ENCODE peak calls at places on chromosome 3, in five cellular contexts. Q, O, F, L and N are unnamed samples. For H3K9me3, the result is how much of the 10 kb centered on the place peaks cover.

GRCh38 chr3:190718691-190719090 is 143.8 kb downstream of the GMNC start:
- DNase-seq in O (no peak), Q (no peak), L (peak), F (peak), N (peak)

GRCh38 chr3:102510663-102511062 is 75.8 kb downstream of the ZPLD1 start:
- DNase-seq in L (no peak), Q (no peak), F (no peak), O (no peak), N (no peak)

GRCh38 chr3:128040041-128040440 is 12.2 kb upstream of the SEC61A1 start:
- DNase-seq in Q (no peak), F (no peak), O (no peak), L (no peak), N (no peak)

GRCh38 chr3:53169045-53169831 is 8.2 kb downstream of the PRKCD start:
- DNase-seq in O (no peak), F (no peak), L (peak), Q (no peak), N (no peak)

GRCh38 chr3:147930417-147930816 is 521.3 kb downstream of the ZIC1 start:
- DNase-seq in Q (peak), O (no peak), L (peak), F (peak), N (no peak)

GRCh38 chr3:46695177-46695961 is 1.9 kb upstream of the ALS2CL start:
- DNase-seq in Q (no peak), O (no peak), L (no peak), F (no peak), N (peak)

GRCh38 chr3:52453496-52454234 is at the start of gene TNNC1:
- DNase-seq in Q (no peak), O (no peak), L (no peak), F (no peak), N (no peak)

GRCh38 chr3:170178631-170179030 is 2.9 kb downstream of the PHC3 start:
- DNase-seq in O (no peak), F (no peak), L (no peak), Q (no peak), N (peak)

GRCh38 chr3:96863129-96863740 is 48.8 kb downstream of the EPHA6 start:
- DNase-seq in F (peak), O (peak), Q (peak), L (peak), N (peak)

GRCh38 chr3:142586803-142587406 is 8.4 kb upstream of the ATR start:
- DNase-seq in Q (peak), L (peak), O (no peak), F (peak), N (peak)

GRCh38 chr3:106247902-106248684 is 379.3 kb upstream of the CBLB start:
- DNase-seq in O (no peak), L (no peak), Q (no peak), F (peak), N (peak)

GRCh38 chr3:187996609-187997008 is 157.3 kb upstream of the LPP start:
- DNase-seq in F (no peak), O (no peak), Q (no peak), L (no peak), N (no peak)

GRCh38 chr3:3739345-3740060 is 59.7 kb upstream of the LRRN1 start:
- DNase-seq in L (no peak), O (no peak), Q (peak), F (no peak), N (peak)

GRCh38 chr3:49662021-49662420 is 12.1 kb upstream of the APEH start:
- DNase-seq in L (no peak), Q (no peak), F (no peak), O (no peak), N (no peak)

GRCh38 chr3:59388555-59389280 is 338.9 kb upstream of the CFAP20DC start:
- DNase-seq in L (peak), Q (no peak), F (no peak), O (no peak), N (no peak)

GRCh38 chr3:39102504-39103323 is 4.7 kb downstream of the GORASP1 start:
- DNase-seq in F (no peak), L (no peak), O (no peak), Q (no peak), N (no peak)

GRCh38 chr3:146189519-146190173 is 28.7 kb upstream of the PLOD2 start:
- DNase-seq in F (peak), O (no peak), Q (peak), L (peak), N (peak)

GRCh38 chr3:124256599-124256998 is 264.7 kb upstream of the ROPN1 start:
- DNase-seq in F (no peak), O (no peak), L (no peak), Q (no peak), N (no peak)

GRCh38 chr3:52108302-52109232 is 45.7 kb downstream of the POC1A start:
- DNase-seq in Q (no peak), O (no peak), L (peak), F (no peak), N (no peak)

GRCh38 chr3:157958471-157958870 is 147.7 kb downstream of the SHOX2 start:
- DNase-seq in F (no peak), Q (no peak), L (no peak), O (no peak), N (no peak)

GRCh38 chr3:176174060-176174459 is 1023.2 kb downstream of the TBL1XR1 start:
- DNase-seq in O (no peak), L (no peak), Q (no peak), F (no peak), N (no peak)

GRCh38 chr3:173826901-173827609 is 429.5 kb downstream of the NLGN1 start:
- DNase-seq in O (no peak), Q (no peak), L (peak), F (peak), N (peak)

GRCh38 chr3:45599984-45600650 is 5.6 kb downstream of the LIMD1 start:
- DNase-seq in L (no peak), Q (no peak), F (no peak), O (no peak), N (no peak)

GRCh38 chr3:10622456-10622855 is 117.1 kb upstream of the ATP2B2 start:
- DNase-seq in F (no peak), L (no peak), O (no peak), Q (no peak), N (no peak)

DNA sequence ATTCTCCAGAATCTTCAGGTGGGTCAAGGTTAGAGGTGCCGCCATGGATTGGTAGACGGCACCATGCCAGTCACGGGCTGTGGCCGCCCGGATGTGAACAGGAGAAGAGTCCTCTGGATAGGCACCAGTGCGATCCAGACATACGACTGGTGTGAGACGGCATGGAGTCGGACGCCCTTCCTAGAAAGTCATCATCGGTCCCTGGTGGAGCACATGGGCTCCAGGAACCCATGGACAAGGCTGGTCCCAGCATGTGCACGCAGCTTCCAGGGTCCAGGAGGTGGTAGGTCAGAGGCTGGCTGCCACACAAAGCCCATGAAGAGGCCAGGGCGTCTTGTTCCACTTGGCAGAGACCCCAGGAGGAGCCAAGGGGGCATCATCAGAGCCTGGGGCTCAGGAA is 276.1 kb upstream of the LRRC3B start:
- DNase-seq in O (no peak), L (no peak), F (no peak), Q (no peak), N (no peak)
- H3K9me3 ChIP-seq in O (under half), L (under half), F (under half), Q (under half), N (under half)

GRCh38 chr3:129605593-129606521 is 619 bp downstream of the PLXND1 start:
- DNase-seq in O (no peak), F (peak), L (peak), Q (no peak), N (peak)

GRCh38 chr3:129608087-129608935 is 1.8 kb upstream of the PLXND1 start:
- DNase-seq in L (peak), O (no peak), Q (no peak), F (peak), N (no peak)

GRCh38 chr3:129607391-129608068 is 1.1 kb upstream of the PLXND1 start:
- DNase-seq in F (no peak), Q (no peak), L (peak), O (no peak), N (no peak)

GRCh38 chr3:129604942-129605592 is 1.4 kb downstream of the PLXND1 start:
- DNase-seq in O (no peak), Q (no peak), F (no peak), L (no peak), N (no peak)

DNA sequence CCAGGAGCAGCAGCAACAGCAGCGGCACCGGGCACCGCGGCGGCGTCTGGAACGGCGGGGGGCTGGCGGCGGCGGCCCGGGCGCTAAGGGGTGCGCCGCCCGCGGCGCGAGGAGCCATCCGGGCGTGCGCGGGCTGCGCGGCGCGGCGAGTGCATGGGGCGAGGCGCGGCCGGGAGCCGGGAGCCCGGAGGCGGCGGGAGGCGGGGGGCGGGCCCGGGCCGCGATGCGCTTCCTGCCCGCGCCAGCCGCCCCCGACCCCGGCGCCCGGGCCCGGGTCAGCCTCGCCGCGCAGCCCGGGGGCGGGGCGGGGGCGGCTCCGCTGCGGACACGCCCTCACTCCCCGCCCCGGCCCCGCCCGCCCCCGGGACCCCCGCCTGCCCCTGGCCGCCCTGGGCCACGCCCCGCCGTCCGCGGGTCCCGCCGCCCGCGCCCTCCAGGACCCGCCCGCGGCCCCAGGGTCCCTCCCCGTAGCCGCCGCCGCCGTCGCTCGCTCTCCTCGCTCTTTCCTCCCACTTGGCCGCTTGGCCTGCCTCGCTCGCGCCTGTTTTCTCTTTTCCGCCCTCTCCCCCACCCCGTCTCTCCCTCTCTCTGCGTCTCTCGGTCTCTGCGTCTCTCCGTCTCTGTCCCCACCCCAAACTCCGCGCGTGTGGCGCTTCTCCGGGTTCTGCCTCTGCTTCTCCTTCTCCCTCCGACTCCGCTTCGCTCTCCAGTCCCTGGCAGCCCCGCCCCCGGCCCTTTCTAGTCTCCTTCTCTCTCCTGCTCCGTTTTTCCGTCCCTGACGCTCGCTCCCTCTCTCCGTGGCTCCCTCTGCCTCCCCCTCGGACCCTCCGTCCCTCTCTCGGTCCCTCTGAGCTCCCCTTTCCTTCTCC is at the start of gene PLXND1:
- DNase-seq in Q (no peak), L (peak), O (no peak), F (peak), N (no peak)
- H2AK5ac ChIP-seq in Q (peak), L (peak), O (no peak), F (peak), N (peak)

DNA sequence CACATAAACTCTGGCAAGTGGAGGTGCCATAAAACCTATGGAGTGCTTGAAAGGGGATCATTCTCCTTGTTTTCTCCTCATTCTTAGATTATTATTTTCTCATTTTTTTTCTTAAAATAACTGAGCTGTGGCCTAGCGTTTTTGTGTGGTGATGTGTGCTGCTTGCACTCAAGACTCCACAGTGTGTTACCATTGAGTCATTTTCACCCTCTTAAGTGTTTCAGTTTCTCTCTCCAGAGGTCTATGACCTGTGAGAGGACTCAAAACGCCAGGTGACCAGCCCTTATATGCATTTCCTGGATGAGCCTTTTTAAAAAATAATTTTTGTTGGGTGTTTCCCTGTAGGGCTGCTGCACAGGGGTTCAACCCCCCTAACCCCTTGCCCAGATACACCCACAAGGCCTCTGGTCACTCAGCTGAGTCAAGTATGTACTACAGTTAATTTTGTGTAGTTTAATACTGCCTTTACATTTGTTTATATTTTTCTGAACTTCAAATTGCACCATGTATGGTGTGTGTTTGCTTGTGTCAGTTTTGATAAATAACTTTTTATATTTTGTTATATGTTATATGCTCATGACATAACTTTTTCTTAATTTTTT is 15.4 kb upstream of the BTLA start:
- DNase-seq in L (peak), O (no peak), F (peak), Q (no peak), N (no peak)
- H3K4me3 ChIP-seq in L (no peak), O (no peak), F (no peak), Q (no peak), N (no peak)

GRCh38 chr3:93934366-93935046 is 39.2 kb downstream of the PROS1 start:
- DNase-seq in Q (no peak), L (no peak), F (no peak), O (no peak), N (no peak)
- H3K9me3 ChIP-seq in Q (under half), L (under half), F (under half), O (under half), N (under half)

GRCh38 chr3:182936239-182936946 is 43.9 kb downstream of the DCUN1D1 start:
- DNase-seq in Q (no peak), O (no peak), L (no peak), F (no peak), N (no peak)
- H2AK5ac ChIP-seq in Q (no peak), O (no peak), L (no peak), F (no peak), N (no peak)

GRCh38 chr3:31106204-31106603 is 211.7 kb upstream of the GADL1 start:
- DNase-seq in L (peak), Q (no peak), O (no peak), F (peak), N (peak)

GRCh38 chr3:31105011-31105410 is 210.6 kb upstream of the GADL1 start:
- DNase-seq in F (no peak), O (no peak), L (no peak), Q (no peak), N (no peak)

GRCh38 chr3:31106912-31107311 is 212.5 kb upstream of the GADL1 start:
- DNase-seq in F (no peak), O (no peak), Q (no peak), L (no peak), N (no peak)

GRCh38 chr3:31103623-31104180 is 209.2 kb upstream of the GADL1 start:
- DNase-seq in Q (no peak), L (no peak), O (no peak), F (no peak), N (no peak)

DNA sequence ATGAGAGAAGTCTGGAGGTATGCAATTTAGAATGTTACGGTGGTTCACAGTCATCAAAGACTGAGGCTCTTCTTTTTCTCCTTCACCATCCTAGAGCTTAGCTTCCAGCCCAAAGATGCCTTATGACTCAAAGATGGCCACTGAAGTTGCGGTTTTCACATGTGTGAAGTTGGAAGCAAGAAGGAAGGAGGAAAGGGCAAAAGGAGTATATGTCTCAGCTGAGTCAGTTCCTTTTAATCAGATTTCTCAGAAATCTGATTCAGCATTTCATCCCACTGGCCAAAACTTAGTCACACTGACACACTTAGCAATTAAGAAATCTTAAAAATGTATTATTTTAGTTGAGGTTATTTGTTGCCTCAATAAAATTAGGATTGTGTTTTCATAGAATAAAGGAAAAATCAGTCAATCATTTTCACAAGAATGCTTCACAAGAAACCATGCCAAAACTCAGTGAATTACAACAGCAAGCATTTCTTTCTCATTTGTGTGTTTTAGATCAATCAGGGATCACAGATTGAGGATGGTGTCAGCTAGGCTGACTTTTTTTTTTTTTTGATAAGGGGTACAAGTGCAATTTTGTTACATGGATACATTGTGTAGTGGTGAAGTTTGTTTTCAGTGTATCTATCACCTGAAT is 211.1 kb upstream of the GADL1 start:
- DNase-seq in Q (no peak), O (no peak), L (peak), F (peak), N (no peak)
- H3K4me3 ChIP-seq in Q (no peak), O (no peak), L (no peak), F (no peak), N (no peak)

GRCh38 chr3:7536921-7537320 is 676.0 kb downstream of the GRM7 start:
- DNase-seq in F (no peak), O (no peak), L (no peak), Q (no peak), N (no peak)
- H3K9me3 ChIP-seq in F (under half), O (under half), L (under half), Q (under half), N (under half)

GRCh38 chr3:194294888-194295214 is 56.3 kb downstream of the CPN2 start:
- DNase-seq in L (no peak), F (no peak), Q (no peak), O (no peak), N (no peak)
- H2AK5ac ChIP-seq in L (peak), F (no peak), Q (no peak), O (no peak), N (no peak)

GRCh38 chr3:40292637-40293036 is 16.9 kb upstream of the EIF1B start:
- DNase-seq in F (no peak), Q (peak), O (no peak), L (no peak), N (no peak)
- H3K4me3 ChIP-seq in F (no peak), Q (no peak), O (peak), L (no peak), N (no peak)